ENCODE peak calls at places on chromosomes 12 and 14, in five cellular contexts. One of them, this sample, is unnamed.
A peak's percentile ranks its signal among the peaks of the same experiment; 100 is the strongest.

GRCh38 chr14:95484296-95484695 is 32.2 kb downstream of the SYNE3 start:
- DNase-seq in lower lobe of right lung: no peak
- DNase-seq in activated T-helper 1 cell treated with Interleukin-2 at 50 U/mL for 16 hours: no peak
- DNase-seq in AG09319: no peak
- DNase-seq in HEK293T: no peak
- DNase-seq in this sample: no peak

GRCh38 chr12:18919826-18920511 is 182.1 kb downstream of the CAPZA3 start:
- DNase-seq in HEK293T: no peak
- DNase-seq in activated T-helper 1 cell treated with Interleukin-2 at 50 U/mL for 16 hours: no peak
- DNase-seq in lower lobe of right lung: no peak
- DNase-seq in AG09319: no peak
- DNase-seq in this sample: no peak

GRCh38 chr12:119354187-119354586 is 19.7 kb downstream of the CCDC60 start:
- DNase-seq in lower lobe of right lung: no peak
- DNase-seq in HEK293T: no peak
- DNase-seq in activated T-helper 1 cell treated with Interleukin-2 at 50 U/mL for 16 hours: no peak
- DNase-seq in AG09319: no peak
- DNase-seq in this sample: no peak

GRCh38 chr14:50089213-50089612 is 27.2 kb downstream of the VCPKMT start:
- DNase-seq in AG09319: no peak
- DNase-seq in lower lobe of right lung: no peak
- DNase-seq in HEK293T: no peak
- DNase-seq in activated T-helper 1 cell treated with Interleukin-2 at 50 U/mL for 16 hours: no peak
- DNase-seq in this sample: no peak

GRCh38 chr14:69685217-69685616 is 73.8 kb downstream of the SUSD6 start:
- DNase-seq in activated T-helper 1 cell treated with Interleukin-2 at 50 U/mL for 16 hours: peak; percentile 25
- DNase-seq in lower lobe of right lung: no peak
- DNase-seq in AG09319: no peak
- DNase-seq in HEK293T: no peak
- DNase-seq in this sample: no peak

GRCh38 chr14:98236314-98236713 is 1035.7 kb downstream of the BCL11B start:
- DNase-seq in HEK293T: no peak
- DNase-seq in AG09319: no peak
- DNase-seq in lower lobe of right lung: no peak
- DNase-seq in activated T-helper 1 cell treated with Interleukin-2 at 50 U/mL for 16 hours: no peak
- DNase-seq in this sample: no peak

GRCh38 chr12:106118-106561 is 39.6 kb downstream of the IQSEC3 start:
- DNase-seq in lower lobe of right lung: no peak
- DNase-seq in HEK293T: peak; percentile 15
- DNase-seq in activated T-helper 1 cell treated with Interleukin-2 at 50 U/mL for 16 hours: no peak
- DNase-seq in AG09319: no peak
- DNase-seq in this sample: no peak

GRCh38 chr12:8156845-8157244 is at the start of gene ZNF705A:
- DNase-seq in activated T-helper 1 cell treated with Interleukin-2 at 50 U/mL for 16 hours: no peak
- DNase-seq in AG09319: no peak
- DNase-seq in HEK293T: no peak
- DNase-seq in lower lobe of right lung: no peak
- DNase-seq in this sample: no peak

GRCh38 chr14:60102389-60102788 is 10.7 kb downstream of the PCNX4 start:
- DNase-seq in lower lobe of right lung: no peak
- DNase-seq in HEK293T: no peak
- DNase-seq in activated T-helper 1 cell treated with Interleukin-2 at 50 U/mL for 16 hours: no peak
- DNase-seq in AG09319: peak; percentile 67
- DNase-seq in this sample: no peak

This sample was measured in BE2C.